ENCODE peak calls at places on chromosomes 16 and 17, in nine cellular contexts. A is esophagus squamous epithelium, W is Peyer's patch, C is sigmoid colon, P is tibial nerve, Q is transverse colon, N is heart left ventricle, G is uterus, I is IMR-90. M is an unnamed sample. For H3K9me3, the result is how much of the 10 kb centered on the place peaks cover.

GRCh38 chr17:67629963-67630320 is 87.8 kb upstream of the NOL11 start:
- DNase-seq in A (no peak), W (no peak), C (no peak), P (no peak), Q (no peak), N (no peak), G (no peak), I (peak), M (no peak)

GRCh38 chr17:9284884-9285283 is 263.6 kb downstream of the NTN1 start:
- DNase-seq in A (no peak), W (no peak), C (no peak), P (peak), Q (no peak), N (no peak), G (peak), I (no peak), M (no peak)

GRCh38 chr16:2096853-2097620 is 38.7 kb downstream of the PKD1 start:
- DNase-seq in A (no peak), W (no peak), C (no peak), P (no peak), Q (no peak), N (no peak), G (no peak), I (no peak), M (no peak)

GRCh38 chr16:11079657-11080187 is 135.4 kb downstream of the CLEC16A start:
- DNase-seq in A (no peak), W (no peak), C (peak), P (no peak), Q (no peak), N (no peak), G (no peak), I (peak), M (no peak)

GRCh38 chr17:11990363-11990983 is 6.8 kb downstream of the ZNF18 start:
- DNase-seq in A (no peak), W (no peak), C (no peak), P (no peak), Q (peak), N (no peak), G (no peak), I (no peak), M (no peak)

GRCh38 chr17:79840204-79840988 is 1.2 kb upstream of the CBX4 start:
- DNase-seq in A (no peak), W (no peak), C (peak), P (peak), Q (peak), N (peak), G (peak), I (peak), M (peak)

GRCh38 chr17:47882247-47882646 is 13.8 kb upstream of the SP2 start:
- DNase-seq in A (no peak), W (no peak), C (no peak), P (no peak), Q (peak), N (peak), G (peak), I (peak), M (peak)

GRCh38 chr17:82204831-82205719 is 7.6 kb downstream of the CCDC57 start:
- DNase-seq in A (no peak), W (no peak), C (no peak), P (no peak), Q (no peak), N (no peak), G (no peak), I (peak), M (no peak)

GRCh38 chr17:10135539-10136257 is 62.7 kb downstream of the GAS7 start:
- DNase-seq in A (no peak), W (no peak), C (peak), P (peak), Q (peak), N (no peak), G (peak), I (peak), M (no peak)

GRCh38 chr16:2610781-2611498 is 71.4 kb upstream of the KCTD5 start:
- DNase-seq in A (no peak), W (no peak), C (peak), P (no peak), Q (no peak), N (no peak), G (no peak), I (no peak), M (no peak)

GRCh38 chr16:10539256-10539655 is 41.1 kb downstream of the EMP2 start:
- DNase-seq in A (no peak), W (no peak), C (no peak), P (no peak), Q (no peak), N (no peak), G (no peak), I (no peak), M (no peak)

GRCh38 chr16:28845173-28846079 is 722 bp downstream of the TUFM start:
- DNase-seq in A (no peak), W (no peak), C (no peak), P (no peak), Q (peak), N (no peak), G (no peak), I (peak), M (no peak)

GRCh38 chr17:35841505-35841904 is 27.2 kb downstream of the HEATR9 start:
- DNase-seq in A (no peak), W (no peak), C (no peak), P (no peak), Q (no peak), N (no peak), G (no peak), I (peak), M (no peak)

GRCh38 chr17:47776330-47777197 is 43.5 kb downstream of the TBX21 start:
- DNase-seq in A (no peak), W (no peak), C (no peak), P (no peak), Q (peak), N (no peak), G (no peak), I (peak), M (no peak)

GRCh38 chr16:11583889-11584565 is 2.7 kb downstream of the LITAF start:
- DNase-seq in A (no peak), W (peak), C (no peak), P (no peak), Q (peak), N (no peak), G (no peak), I (no peak), M (peak)

GRCh38 chr16:68447721-68448359 is 468 bp downstream of the SMPD3 start:
- DNase-seq in A (no peak), W (peak), C (no peak), P (no peak), Q (no peak), N (no peak), G (no peak), I (no peak), M (no peak)

GRCh38 chr16:27273670-27274522 is 5.3 kb upstream of the NSMCE1 start:
- DNase-seq in A (no peak), W (no peak), C (no peak), P (no peak), Q (peak), N (no peak), G (no peak), I (peak), M (no peak)

GRCh38 chr17:82028966-82029365 is 2.5 kb upstream of the RAC3 start:
- DNase-seq in A (no peak), W (no peak), C (no peak), P (no peak), Q (no peak), N (no peak), G (no peak), I (no peak), M (peak)

GRCh38 chr16:23556881-23557778 is at the start of the genes EARS2 and UBFD1:
- DNase-seq in A (peak), W (peak), C (peak), P (peak), Q (peak), N (peak), G (peak), I (peak), M (peak)
- TF ChIP-seq POLR2A in A (peak), W (no peak), C (peak), P (peak), Q (no peak), N (no peak), G (peak), I (peak), M (peak)

DNA sequence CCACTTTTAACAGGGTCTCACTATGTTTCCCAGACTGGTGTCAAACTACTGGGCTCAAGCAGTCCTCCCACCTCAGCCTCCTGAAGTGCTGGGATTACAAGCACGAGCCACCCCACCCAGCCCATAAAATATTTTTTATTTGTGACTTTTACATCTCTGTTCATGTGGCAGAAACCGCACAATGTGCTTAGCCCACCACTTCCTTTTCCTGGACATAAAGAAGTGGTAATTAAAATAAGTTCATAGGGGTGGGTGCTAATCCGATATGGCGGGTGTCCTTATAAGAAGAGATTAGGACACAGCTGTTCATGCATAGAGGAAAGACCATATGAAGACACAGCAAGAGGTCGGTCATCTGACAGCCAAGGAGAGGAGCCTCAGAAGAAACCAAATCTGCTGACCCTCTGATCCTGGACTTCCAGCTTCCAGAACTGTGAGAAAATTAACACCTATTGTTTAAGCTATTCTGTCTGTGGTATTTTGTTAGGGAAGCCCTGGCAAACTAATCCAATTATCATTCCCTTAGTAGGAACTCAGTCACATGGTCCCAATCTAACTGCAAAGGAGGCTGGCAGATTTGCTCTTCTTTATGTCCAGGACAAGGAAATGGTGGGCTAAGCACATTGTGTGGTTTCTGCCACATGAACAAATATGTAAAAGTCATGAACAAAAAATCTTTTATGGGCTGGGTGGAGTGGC is 278.8 kb upstream of the RPL38 start:
- DNase-seq in A (no peak), W (no peak), C (no peak), P (no peak), Q (no peak), N (no peak), G (no peak), I (no peak), M (no peak)
- H3K9me3 ChIP-seq in A (under half), W (under half), C (under half), P (under half), Q (under half), N (under half), G (under half), I (under half), M (under half)

GRCh38 chr17:17819561-17819995 is 17.2 kb downstream of the SREBF1 start:
- DNase-seq in A (no peak), W (peak), C (peak), P (peak), Q (peak), N (no peak), G (peak), I (peak), M (peak)
- TF ChIP-seq POLR2A in A (no peak), W (no peak), C (no peak), P (no peak), Q (no peak), N (no peak), G (no peak), I (no peak), M (no peak)

GRCh38 chr17:57294075-57294474 is 37.8 kb downstream of the MSI2 start:
- DNase-seq in A (no peak), W (no peak), C (no peak), P (no peak), Q (no peak), N (no peak), G (no peak), I (no peak), M (no peak)
- H3K9me3 ChIP-seq in A (under half), W (under half), C (under half), P (under half), Q (under half), N (under half), G (under half), I (under half), M (under half)

GRCh38 chr17:41351177-41351576 is 549 bp upstream of the KRT33A start:
- DNase-seq in A (no peak), W (no peak), C (no peak), P (no peak), Q (no peak), N (no peak), G (no peak), I (no peak), M (no peak)
- TF ChIP-seq POLR2A in A (no peak), W (no peak), C (no peak), P (no peak), Q (no peak), N (no peak), G (no peak), I (no peak), M (no peak)

DNA sequence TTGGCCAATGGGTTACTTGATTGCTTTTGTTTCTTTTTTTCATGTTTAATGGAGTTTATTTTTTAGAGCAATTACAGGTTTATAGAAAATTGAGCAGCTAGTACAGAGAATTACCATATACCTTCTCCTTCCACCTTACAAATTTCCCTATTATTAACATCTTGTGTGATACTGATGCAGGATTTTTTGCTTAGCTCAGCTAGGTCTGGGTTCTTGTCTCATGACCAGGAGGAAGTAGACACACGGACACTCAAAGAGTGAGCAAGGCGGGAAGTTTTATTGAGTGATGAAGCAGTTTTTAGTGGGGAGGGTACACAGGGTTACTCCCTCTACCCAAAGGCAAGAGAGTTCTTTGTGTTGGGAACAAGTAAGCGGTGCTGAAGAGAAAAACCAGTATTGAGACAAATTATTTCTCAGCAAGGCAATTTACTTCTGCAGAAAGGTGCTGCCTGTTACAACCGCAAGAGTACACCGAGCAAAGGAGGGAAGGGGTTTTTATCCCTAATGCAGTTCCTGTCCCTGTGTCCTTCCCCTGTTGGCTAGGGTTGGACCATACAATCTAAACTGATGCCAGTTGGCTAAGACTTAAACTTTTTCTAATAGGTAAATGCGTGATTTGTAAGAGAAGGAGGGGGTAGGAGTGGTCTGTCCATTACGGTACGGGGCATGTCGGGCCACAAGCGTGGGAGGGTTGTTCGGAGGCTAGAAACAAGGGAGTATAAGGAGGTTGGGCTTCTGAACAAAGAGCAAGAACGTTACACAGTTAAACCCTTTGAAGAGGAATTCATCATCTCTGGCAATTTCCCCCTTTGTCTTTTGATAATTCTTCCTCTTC is 26.9 kb downstream of the SEC14L1 start:
- DNase-seq in A (no peak), W (no peak), C (no peak), P (no peak), Q (no peak), N (no peak), G (no peak), I (no peak), M (no peak)
- H3K9me3 ChIP-seq in A (under half), W (under half), C (under half), P (under half), Q (under half), N (under half), G (under half), I (under half), M (under half)

GRCh38 chr17:29565643-29566472 is 979 bp downstream of the ABHD15 start:
- DNase-seq in A (no peak), W (peak), C (peak), P (no peak), Q (peak), N (no peak), G (no peak), I (no peak), M (peak)
- TF ChIP-seq POLR2A in A (no peak), W (peak), C (no peak), P (no peak), Q (no peak), N (no peak), G (no peak), I (no peak), M (no peak)

GRCh38 chr17:26809033-26809432 is 484.9 kb upstream of the WSB1 start:
- DNase-seq in A (no peak), W (no peak), C (no peak), P (no peak), Q (no peak), N (no peak), G (no peak), I (peak), M (no peak)

DNA sequence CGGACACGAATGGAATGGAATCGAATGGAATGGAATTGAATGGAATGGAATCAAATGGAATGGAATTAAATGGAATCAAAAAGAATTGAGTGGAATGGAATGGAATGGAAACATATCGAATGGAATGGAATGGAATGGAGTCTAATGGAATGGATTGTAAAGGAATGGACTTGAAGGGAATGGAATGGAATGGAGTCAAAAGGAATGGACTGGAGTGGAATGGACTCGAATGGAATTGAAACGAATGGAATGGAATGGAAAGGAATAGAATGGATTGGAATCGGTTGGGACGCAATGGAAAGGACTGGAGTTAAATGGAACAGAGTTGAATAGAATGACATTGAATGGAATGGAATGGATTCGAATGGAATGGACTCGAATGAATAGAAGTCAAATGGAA is 486.9 kb upstream of the WSB1 start:
- DNase-seq in A (no peak), W (no peak), C (no peak), P (no peak), Q (no peak), N (no peak), G (no peak), I (no peak), M (no peak)
- H3K9me3 ChIP-seq in A (under half), W (under half), C (under half), P (under half), Q (under half), N (under half), G (under half), I (under half), M (under half)

GRCh38 chr17:42459983-42460300 is 1.3 kb downstream of the ATP6V0A1 start:
- DNase-seq in A (no peak), W (no peak), C (no peak), P (no peak), Q (no peak), N (no peak), G (no peak), I (peak), M (no peak)

GRCh38 chr17:42459256-42459982 is 741 bp downstream of the ATP6V0A1 start:
- DNase-seq in A (no peak), W (peak), C (peak), P (peak), Q (peak), N (no peak), G (peak), I (peak), M (no peak)

GRCh38 chr17:42460371-42460770 is 1.7 kb downstream of the ATP6V0A1 start:
- DNase-seq in A (no peak), W (no peak), C (no peak), P (no peak), Q (no peak), N (no peak), G (no peak), I (no peak), M (no peak)

GRCh38 chr17:42457107-42457787 is 1.4 kb upstream of the ATP6V0A1 start:
- DNase-seq in A (no peak), W (no peak), C (no peak), P (peak), Q (no peak), N (no peak), G (no peak), I (no peak), M (no peak)

DNA sequence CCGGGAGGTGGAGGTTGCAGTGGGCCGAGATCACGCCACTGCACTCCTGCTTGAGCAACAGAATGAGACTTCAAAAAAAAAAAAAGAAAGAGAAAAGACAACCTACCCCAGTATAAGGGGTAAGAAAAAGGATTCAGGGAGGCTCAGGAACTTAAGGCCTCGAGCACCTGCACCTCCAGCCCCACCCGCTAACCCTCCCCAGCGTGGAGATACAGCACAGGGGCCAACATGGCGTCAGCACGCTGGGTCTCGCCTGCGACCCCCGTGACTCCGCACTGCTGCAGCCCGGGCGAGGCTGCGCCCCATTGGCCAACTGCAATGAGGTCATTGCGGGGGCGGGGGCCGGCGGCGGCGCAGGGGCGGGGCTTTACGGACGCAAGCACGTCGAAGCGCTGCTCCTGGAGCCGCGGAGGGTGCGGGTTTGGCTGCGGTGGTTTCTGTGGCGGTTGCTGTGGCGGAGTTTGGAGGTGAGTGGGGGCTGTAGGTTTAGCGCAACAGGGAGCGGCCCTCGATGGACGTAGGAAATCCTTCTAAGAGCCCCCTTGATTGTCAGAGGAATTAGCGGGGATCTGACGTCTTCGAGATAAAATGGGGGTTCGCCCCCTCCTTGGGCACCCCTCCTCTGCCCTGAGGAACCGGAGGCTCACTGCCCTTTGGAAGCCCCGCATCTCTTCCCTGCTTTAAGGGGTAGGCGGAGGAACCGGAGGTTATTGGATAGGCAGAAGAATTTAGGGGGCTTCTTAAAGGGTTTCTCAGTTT is at the start of gene ATP6V0A1:
- DNase-seq in A (peak), W (peak), C (peak), P (peak), Q (peak), N (peak), G (peak), I (peak), M (peak)
- TF ChIP-seq POLR2A in A (peak), W (peak), C (peak), P (peak), Q (peak), N (no peak), G (peak), I (peak), M (no peak)

DNA sequence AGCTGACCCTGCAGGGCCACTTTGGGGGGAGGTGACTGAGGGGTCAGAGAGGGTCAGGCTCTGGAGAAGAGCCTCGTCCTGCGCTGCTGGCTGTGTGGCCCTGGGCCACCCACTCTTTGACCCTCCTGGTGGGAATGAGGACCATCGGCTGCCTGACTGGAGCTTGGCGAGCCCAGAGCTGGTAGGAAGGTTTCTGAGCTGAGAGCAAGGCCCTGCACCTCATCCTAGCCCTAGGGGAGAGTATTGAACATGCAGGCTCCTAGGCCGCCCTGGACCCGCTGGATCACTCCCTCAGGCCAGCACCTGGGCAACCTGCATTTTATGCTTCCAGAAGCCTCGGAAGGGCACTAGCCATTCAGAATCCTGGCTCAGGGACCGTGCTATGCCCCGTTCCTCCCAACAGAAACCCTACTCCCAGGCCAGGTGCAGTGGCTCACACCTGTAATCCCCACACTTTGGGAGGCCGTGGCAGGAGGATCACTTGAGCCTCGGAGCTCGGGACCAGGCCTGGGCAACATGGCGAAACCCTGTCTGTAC is 14.5 kb downstream of the MAP2K3 start:
- DNase-seq in A (no peak), W (no peak), C (peak), P (no peak), Q (no peak), N (no peak), G (no peak), I (no peak), M (peak)
- H3K9me3 ChIP-seq in A (under half), W (under half), C (under half), P (under half), Q (under half), N (under half), G (under half), I (under half), M (under half)